ENCODE peak calls at places on chromosomes 4 and X, in five cellular contexts. R is IMR-90, C is K562, T is HepG2, F is GM12878. O is an unnamed sample.

GRCh38 chr4:89411539-89411938 is 103.9 kb upstream of the GPRIN3 start:
- DNase-seq in R (peak), C (no peak), T (no peak), F (no peak), O (no peak)

GRCh38 chr4:131613086-131613823 is 1535.8 kb upstream of the PCDH10 start:
- DNase-seq in R (peak), C (no peak), T (no peak), F (no peak), O (no peak)

GRCh38 chrX:2177541-2177940 is 323.2 kb downstream of the DHRSX start:
- DNase-seq in R (no peak), C (no peak), T (no peak), F (no peak), O (no peak)

GRCh38 chr4:71187399-71188196 is 151.2 kb upstream of the SLC4A4 start:
- DNase-seq in R (peak), C (no peak), T (no peak), F (no peak), O (no peak)

GRCh38 chr4:153676984-153677383 is 7.1 kb upstream of the TLR2 start:
- DNase-seq in R (peak), C (no peak), T (no peak), F (no peak), O (no peak)

GRCh38 chr4:186580669-186581068 is 25.3 kb upstream of the MTNR1A start:
- DNase-seq in R (no peak), C (no peak), T (no peak), F (no peak), O (no peak)

GRCh38 chr4:23903859-23904438 is 14.1 kb upstream of the PPARGC1A start:
- DNase-seq in R (no peak), C (no peak), T (no peak), F (no peak), O (no peak)

GRCh38 chr4:13905543-13905942 is 278.0 kb upstream of the BOD1L1 start:
- DNase-seq in R (peak), C (no peak), T (no peak), F (no peak), O (no peak)

GRCh38 chr4:2009651-2010233 is 968 bp upstream of the NELFA start:
- DNase-seq in R (peak), C (peak), T (peak), F (no peak), O (peak)

GRCh38 chr4:36264205-36264826 is 17.1 kb upstream of the DTHD1 start:
- DNase-seq in R (no peak), C (no peak), T (no peak), F (no peak), O (no peak)

GRCh38 chr4:158722291-158722916 is 792 bp downstream of the PPID start:
- DNase-seq in R (peak), C (peak), T (peak), F (peak), O (peak)

GRCh38 chrX:63475200-63475599 is 124.1 kb upstream of the SPIN4 start:
- DNase-seq in R (no peak), C (peak), T (no peak), F (no peak), O (no peak)

GRCh38 chrX:112818114-112819012 is 22.3 kb downstream of the AMOT start:
- DNase-seq in R (no peak), C (no peak), T (no peak), F (no peak), O (no peak)

GRCh38 chr4:109294006-109294405 is 8.5 kb downstream of the COL25A1 start:
- DNase-seq in R (no peak), C (peak), T (peak), F (no peak), O (peak)

GRCh38 chr4:46844325-46844917 is 64.6 kb downstream of the COX7B2 start:
- DNase-seq in R (peak), C (peak), T (peak), F (peak), O (peak)

GRCh38 chr4:117137143-117137542 is 51.8 kb upstream of the TRAM1L1 start:
- DNase-seq in R (peak), C (peak), T (no peak), F (no peak), O (no peak)

GRCh38 chr4:175784986-175785525 is 27.0 kb downstream of the GPM6A start:
- DNase-seq in R (no peak), C (no peak), T (no peak), F (no peak), O (no peak)

GRCh38 chrX:70013483-70014222 is 36.1 kb downstream of the AWAT2 start:
- DNase-seq in R (no peak), C (no peak), T (no peak), F (no peak), O (no peak)

GRCh38 chrX:43962636-43963035 is 10.6 kb downstream of the NDP start:
- DNase-seq in R (no peak), C (no peak), T (no peak), F (no peak), O (no peak)

GRCh38 chr4:117691572-117692351 is 342.5 kb upstream of the NDST3 start:
- DNase-seq in R (no peak), C (no peak), T (no peak), F (no peak), O (no peak)

GRCh38 chrX:23503835-23504539 is 163.3 kb upstream of the PRDX4 start:
- DNase-seq in R (peak), C (no peak), T (peak), F (no peak), O (no peak)

GRCh38 chr4:181443003-181443402 is 800.2 kb upstream of the TENM3 start:
- DNase-seq in R (no peak), C (no peak), T (no peak), F (peak), O (no peak)

GRCh38 chr4:126888968-126889367 is 743.8 kb upstream of the INTU start:
- DNase-seq in R (peak), C (no peak), T (no peak), F (no peak), O (no peak)

DNA sequence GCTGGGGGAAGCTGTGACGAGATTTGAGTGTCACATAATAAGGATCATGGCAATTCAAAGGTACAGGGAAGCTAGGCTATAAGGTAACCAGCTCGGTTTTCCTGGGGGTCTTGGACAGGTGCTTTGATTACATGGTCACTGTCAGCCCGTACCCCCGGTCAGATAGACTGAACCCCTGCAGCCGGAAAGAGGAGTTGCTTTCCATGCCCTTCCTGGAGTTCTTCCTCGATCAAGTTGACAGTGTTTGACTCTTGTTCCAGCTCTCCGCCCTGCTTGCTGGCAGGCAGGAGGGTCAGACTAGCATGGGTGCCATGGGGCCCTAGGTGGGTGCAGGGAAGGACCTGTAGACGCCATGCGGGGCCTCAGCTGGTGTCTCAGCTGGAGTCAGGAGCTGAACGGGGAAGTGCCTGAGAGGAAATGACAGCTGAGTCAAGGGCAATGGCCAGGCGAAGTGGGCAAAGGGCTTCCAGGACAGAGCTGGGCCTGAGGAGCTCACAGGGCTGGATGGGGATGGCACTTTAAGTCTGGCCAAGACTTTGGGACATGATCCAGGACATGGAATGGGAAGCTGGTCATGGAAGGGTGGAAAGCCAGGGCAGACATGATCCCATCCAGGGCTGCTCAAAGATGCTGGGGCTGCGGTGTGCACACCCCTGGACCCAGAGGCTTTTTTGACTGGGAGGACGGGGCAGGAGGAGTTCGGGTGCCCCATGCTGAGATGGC is 1.6 kb downstream of the TMEM187 start:
- DNase-seq in R (no peak), C (no peak), T (no peak), F (no peak), O (no peak)
- H3K9ac ChIP-seq in R (no peak), C (peak), T (peak), F (peak), O (peak)

DNA sequence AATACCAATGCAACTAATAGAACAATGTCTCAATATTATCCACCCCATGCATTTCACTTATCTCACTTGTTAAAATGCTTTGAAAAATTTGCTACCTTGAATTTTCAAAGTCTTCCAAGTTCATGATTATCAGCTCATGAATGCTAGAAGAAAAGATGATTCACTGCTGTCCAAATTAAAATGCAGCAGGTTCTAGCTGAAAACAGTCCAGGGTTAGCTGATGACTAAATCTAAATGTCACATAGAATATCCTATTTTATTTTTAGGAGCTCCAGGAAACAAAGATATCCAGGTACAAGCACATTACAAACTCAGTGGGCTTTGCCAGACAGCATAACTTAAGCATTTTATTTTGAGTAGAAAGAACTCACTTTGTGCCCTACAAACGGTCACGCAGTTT is 38.0 kb upstream of the SPARCL1 start:
- DNase-seq in R (no peak), C (no peak), T (no peak), F (no peak), O (no peak)
- TF ChIP-seq SMC3 in R (no peak), C (no peak), T (no peak), F (no peak), O (no peak)

GRCh38 chr4:38334791-38335190 is 329.2 kb upstream of the KLF3 start:
- DNase-seq in R (no peak), C (no peak), T (no peak), F (no peak), O (no peak)

GRCh38 chr4:38330321-38330720 is 333.7 kb upstream of the KLF3 start:
- DNase-seq in R (no peak), C (no peak), T (no peak), F (no peak), O (peak)

GRCh38 chr4:38328963-38329729 is 334.9 kb upstream of the KLF3 start:
- DNase-seq in R (no peak), C (peak), T (no peak), F (no peak), O (no peak)

GRCh38 chr4:38332699-38333098 is 331.3 kb upstream of the KLF3 start:
- DNase-seq in R (no peak), C (no peak), T (no peak), F (no peak), O (no peak)

GRCh38 chr4:38333219-38333618 is 330.8 kb upstream of the KLF3 start:
- DNase-seq in R (no peak), C (no peak), T (no peak), F (no peak), O (no peak)
- H3K9ac ChIP-seq in R (no peak), C (no peak), T (no peak), F (no peak), O (no peak)

GRCh38 chr4:168978001-168978700 is 31.9 kb downstream of the CBR4 start:
- DNase-seq in R (peak), C (no peak), T (peak), F (no peak), O (no peak)
- TF ChIP-seq SMC3 in R (no peak), C (no peak), T (no peak), F (no peak), O (no peak)

GRCh38 chr4:182449960-182450359 is 206.8 kb downstream of the TENM3 start:
- DNase-seq in R (no peak), C (no peak), T (no peak), F (no peak), O (no peak)
- H3K9ac ChIP-seq in R (peak), C (no peak), T (no peak), F (no peak), O (peak)

DNA sequence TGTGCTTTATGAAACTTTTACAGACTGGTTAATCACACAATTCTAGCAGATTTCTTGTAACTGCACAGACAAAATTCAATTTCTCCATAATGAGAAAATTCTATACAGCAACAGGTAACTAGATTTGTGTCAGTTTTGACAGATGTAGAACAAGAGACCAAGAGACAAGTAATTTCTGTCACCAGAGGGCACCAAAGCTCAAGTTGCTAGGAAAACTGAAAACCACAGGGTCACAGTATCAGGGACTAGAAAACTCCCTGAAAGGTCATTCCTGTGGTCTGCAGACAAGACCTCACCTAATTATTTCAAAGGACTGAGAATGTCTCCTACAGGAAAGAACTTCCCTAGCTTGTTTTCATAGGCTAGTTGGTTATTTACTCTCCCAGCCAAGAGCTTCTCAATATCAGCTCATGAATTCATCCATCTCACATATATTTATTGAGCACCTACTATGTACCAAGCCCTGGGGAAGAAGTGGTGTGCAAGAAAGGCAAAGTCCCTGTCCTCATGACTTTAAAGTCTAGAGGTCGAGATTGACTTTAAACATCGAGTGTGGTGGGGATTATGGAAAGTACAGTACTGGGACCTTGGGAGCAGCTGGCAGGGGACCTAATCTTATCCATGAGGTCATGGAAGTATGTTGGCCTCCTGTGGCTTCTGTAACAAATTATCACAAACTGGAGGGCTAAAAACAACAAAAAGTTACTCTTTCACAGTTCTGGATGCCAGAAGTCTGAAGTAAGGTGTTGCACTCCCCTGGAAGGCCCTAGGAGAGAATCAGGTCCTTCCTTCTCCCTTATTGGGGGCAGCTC is 47.8 kb upstream of the SETD7 start:
- DNase-seq in R (peak), C (peak), T (peak), F (peak), O (peak)
- TF ChIP-seq SMC3 in R (peak), C (peak), T (peak), F (peak), O (peak)

DNA sequence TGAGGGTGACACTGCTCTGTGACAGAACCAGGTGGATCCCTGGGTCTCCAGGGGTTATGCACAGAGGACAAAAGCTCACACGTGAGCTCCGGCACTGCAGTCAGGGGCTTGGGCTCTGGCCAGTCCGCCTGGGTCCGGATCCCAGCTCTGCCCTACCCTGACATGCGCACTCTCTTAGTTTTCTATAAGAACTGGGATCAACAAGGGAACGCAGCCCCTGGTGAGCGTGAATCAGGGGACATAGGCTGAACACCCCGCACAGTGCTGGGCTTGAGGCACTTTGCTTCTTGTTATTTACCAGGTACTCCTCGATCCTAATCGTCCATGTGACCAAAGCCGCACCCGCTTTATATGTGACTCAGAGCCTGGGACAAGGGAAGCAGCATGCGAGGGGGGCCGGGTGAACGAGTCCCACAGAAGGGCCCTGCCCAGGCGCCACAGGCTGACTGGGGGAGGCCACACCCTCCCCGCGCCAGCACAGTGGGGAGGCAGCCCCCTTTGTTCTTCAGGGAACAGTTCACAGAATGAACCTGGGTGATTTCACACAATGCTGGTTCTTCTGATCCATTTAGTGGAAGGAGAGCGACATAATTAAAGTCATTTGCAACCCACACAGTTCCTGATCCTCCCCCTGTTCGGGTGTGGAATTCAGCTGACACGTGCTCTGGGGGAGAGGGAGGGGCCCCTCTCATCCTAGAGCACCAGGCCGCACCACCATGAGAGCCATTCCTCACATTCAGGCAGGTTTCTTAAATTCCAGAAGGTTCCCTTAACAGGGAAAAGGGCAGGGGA is 55.5 kb downstream of the WFS1 start:
- DNase-seq in R (no peak), C (no peak), T (no peak), F (no peak), O (no peak)
- H3K9ac ChIP-seq in R (no peak), C (no peak), T (no peak), F (no peak), O (no peak)

O was measured in SK-N-SH.